ENCODE peak calls at places on chromosomes 2 and 18, in four cellular contexts. H is iris pigment epithelial cell, S is OCI-LY7, O is brain microvascular endothelial cell. E is an unnamed sample.

GRCh38 chr2:33848486-33848885 is 249.4 kb upstream of the FAM98A start:
- DNase-seq in H (peak; percentile 19), S (no peak), O (peak; percentile 33), E (peak; percentile 39)

GRCh38 chr2:227774011-227774624 is 28.4 kb downstream of the SCYGR8 start:
- DNase-seq in H (no peak), S (no peak), O (no peak), E (no peak)

GRCh38 chr2:46034535-46034934 is 262.7 kb upstream of the EPAS1 start:
- DNase-seq in H (peak; percentile 52), S (no peak), O (peak; percentile 40), E (no peak)

GRCh38 chr2:9656270-9656766 is 25.5 kb upstream of the YWHAQ start:
- DNase-seq in H (peak; percentile 98), S (no peak), O (peak; percentile 99), E (peak; percentile 75)

GRCh38 chr18:74402806-74403433 is 54.2 kb downstream of the DIPK1C start:
- DNase-seq in H (no peak), S (no peak), O (no peak), E (no peak)

GRCh38 chr18:9094307-9095226 is 7.9 kb upstream of the NDUFV2 start:
- DNase-seq in H (peak; percentile 97), S (no peak), O (peak; percentile 96), E (no peak)

GRCh38 chr2:144330951-144331651 is 188.8 kb downstream of the ZEB2 start:
- DNase-seq in H (peak; percentile 21), S (peak; percentile 33), O (no peak), E (peak; percentile 46)

GRCh38 chr2:202681688-202682205 is 47.0 kb downstream of the FAM117B start:
- DNase-seq in H (no peak), S (no peak), O (no peak), E (no peak)

GRCh38 chr2:229800997-229801754 is 86.8 kb upstream of the DNER start:
- DNase-seq in H (peak; percentile 66), S (peak; percentile 72), O (peak; percentile 41), E (no peak)

GRCh38 chr2:71831208-71831577 is 316.5 kb downstream of the CYP26B1 start:
- DNase-seq in H (peak; percentile 86), S (no peak), O (peak; percentile 88), E (no peak)

GRCh38 chr2:5694016-5694690 is 2.0 kb downstream of the SOX11 start:
- DNase-seq in H (peak; percentile 3), S (peak; percentile 81), O (no peak), E (no peak)

GRCh38 chr2:121196132-121196848 is 88.7 kb downstream of the TFCP2L1 start:
- DNase-seq in H (no peak), S (no peak), O (no peak), E (no peak)

GRCh38 chr2:70690846-70691245 is 77.2 kb downstream of the ADD2 start:
- DNase-seq in H (no peak), S (no peak), O (no peak), E (no peak)

GRCh38 chr2:95267458-95268207 is 6.6 kb upstream of the PROM2 start:
- DNase-seq in H (peak; percentile 34), S (no peak), O (no peak), E (no peak)

GRCh38 chr2:74857215-74857614 is 23.3 kb downstream of the HK2 start:
- DNase-seq in H (no peak), S (no peak), O (no peak), E (no peak)

GRCh38 chr2:219578811-219579210 is 6.7 kb downstream of the INHA start:
- DNase-seq in H (peak; percentile 82), S (no peak), O (no peak), E (no peak)

GRCh38 chr2:203934711-203935438 is 1.7 kb upstream of the ICOS start:
- DNase-seq in H (no peak), S (no peak), O (no peak), E (no peak)

GRCh38 chr18:22488554-22488953 is 70.8 kb upstream of the CTAGE1 start:
- DNase-seq in H (no peak), S (no peak), O (no peak), E (no peak)

GRCh38 chr18:9022397-9023170 is 79.9 kb upstream of the NDUFV2 start:
- DNase-seq in H (no peak), S (no peak), O (no peak), E (no peak)

GRCh38 chr2:101759162-101759561 is 61.7 kb downstream of the MAP4K4 start:
- DNase-seq in H (peak; percentile 97), S (no peak), O (peak; percentile 93), E (peak; percentile 71)

GRCh38 chr18:25176516-25177042 is 175.4 kb downstream of the ZNF521 start:
- DNase-seq in H (no peak), S (no peak), O (no peak), E (no peak)

GRCh38 chr2:46187112-46187618 is 110.0 kb upstream of the EPAS1 start:
- DNase-seq in H (no peak), S (no peak), O (no peak), E (no peak)

GRCh38 chr2:24721470-24721869 is 71.7 kb downstream of the PTRHD1 start:
- DNase-seq in H (peak; percentile 91), S (no peak), O (peak; percentile 75), E (peak; percentile 17)

GRCh38 chr2:45821558-45822271 is 170.2 kb downstream of the PRKCE start:
- DNase-seq in H (peak; percentile 88), S (no peak), O (peak; percentile 70), E (peak; percentile 61)

GRCh38 chr18:47050468-47050867 is 15.0 kb upstream of the ELOA2 start:
- DNase-seq in H (peak; percentile 66), S (peak; percentile 21), O (peak; percentile 39), E (peak; percentile 24)

E was measured in foreskin keratinocyte.